ENCODE peak calls at places on chromosomes 4 and X, in four cellular contexts. F is HCT116, B is upper lobe of left lung, Z is ovary. L is an unnamed sample.
A peak's percentile ranks its signal among the peaks of the same experiment; 100 is the strongest.

GRCh38 chrX:42485621-42486020 is 292.3 kb downstream of the PPP1R2C start:
- DNase-seq in F (peak; percentile 4), B (no peak), Z (no peak), L (no peak)

GRCh38 chr4:38241541-38241940 is 281.3 kb downstream of the PTTG2 start:
- DNase-seq in B (no peak), F (no peak), Z (no peak), L (no peak)

GRCh38 chr4:47623916-47624554 is 139.0 kb downstream of the ATP10D start:
- DNase-seq in B (no peak), F (no peak), Z (no peak), L (no peak)

GRCh38 chr4:3174371-3175338 is 74.3 kb upstream of the MSANTD1 start:
- DNase-seq in F (no peak), B (no peak), Z (no peak), L (no peak)

GRCh38 chr4:84948056-84948455 is 18.4 kb downstream of the WDFY3 start:
- DNase-seq in Z (no peak), B (no peak), F (no peak), L (no peak)

GRCh38 chr4:183610033-183610432 is 49.0 kb downstream of the RWDD4 start:
- DNase-seq in F (no peak), B (no peak), Z (peak; percentile 57), L (no peak)

GRCh38 chr4:51965862-51966261 is 54.3 kb downstream of the LRRC66 start:
- DNase-seq in Z (no peak), B (no peak), F (no peak), L (no peak)

GRCh38 chr4:184506527-184507121 is 32.3 kb upstream of the IRF2 start:
- DNase-seq in B (no peak), Z (no peak), F (no peak), L (peak; percentile 52)

GRCh38 chrX:39725928-39726619 is 371.7 kb downstream of the BCOR start:
- DNase-seq in Z (peak; percentile 31), F (no peak), B (no peak), L (no peak)

GRCh38 chr4:78779280-78779679 is 3.1 kb downstream of the BMP2K start:
- DNase-seq in Z (no peak), B (no peak), F (no peak), L (no peak)

GRCh38 chr4:3442959-3443749 is 1.4 kb downstream of the HGFAC start:
- DNase-seq in B (peak; percentile 93), F (no peak), Z (peak; percentile 54), L (peak; percentile 99)

GRCh38 chr4:141905751-141906150 is 269.4 kb downstream of the IL15 start:
- DNase-seq in F (no peak), B (no peak), Z (no peak), L (no peak)

GRCh38 chr4:151624606-151625565 is 135.9 kb downstream of the GATB start:
- DNase-seq in B (peak; percentile 2), Z (peak; percentile 50), F (no peak), L (no peak)

GRCh38 chr4:126318376-126318775 is 1003.6 kb downstream of the FAT4 start:
- DNase-seq in F (no peak), Z (no peak), B (no peak), L (no peak)

DNA sequence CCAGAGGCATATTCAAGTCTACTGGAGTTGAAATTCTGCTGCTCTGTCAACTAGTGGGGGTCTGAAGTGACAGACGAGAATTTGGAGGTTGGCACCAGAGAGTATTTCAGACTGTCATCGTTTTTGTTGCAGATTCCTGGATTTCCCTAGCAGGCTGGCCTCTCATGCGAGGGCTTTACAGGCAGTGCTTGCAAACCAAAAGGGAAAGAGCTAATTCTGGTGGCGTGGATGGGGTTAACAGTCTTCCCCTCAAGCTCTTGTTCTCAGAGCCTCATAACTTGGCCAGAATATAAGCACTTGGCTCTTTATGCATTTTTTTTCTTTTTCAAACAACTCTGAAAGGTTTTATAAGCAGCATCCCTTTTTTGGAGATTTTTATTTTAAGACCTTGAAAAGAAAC is at the start of gene SPARCL1:
- DNase-seq in Z (peak; percentile 44), F (no peak), B (no peak), L (no peak)
- TF ChIP-seq POLR2A in Z (no peak), F (no peak), B (no peak), L (no peak)

GRCh38 chrX:100650841-100651240 is 6.8 kb downstream of the SRPX2 start:
- DNase-seq in F (no peak), Z (no peak), B (no peak), L (no peak)

GRCh38 chrX:100647739-100648138 is 3.7 kb downstream of the SRPX2 start:
- DNase-seq in B (no peak), F (no peak), Z (no peak), L (no peak)

GRCh38 chrX:100652266-100652665 is 8.3 kb downstream of the SRPX2 start:
- DNase-seq in F (no peak), B (no peak), Z (no peak), L (no peak)

GRCh38 chrX:100648601-100649417 is 4.8 kb downstream of the SRPX2 start:
- DNase-seq in Z (no peak), F (no peak), B (no peak), L (no peak)

GRCh38 chrX:100649550-100650356 is 5.8 kb downstream of the SRPX2 start:
- DNase-seq in F (no peak), B (no peak), Z (peak; percentile 83), L (no peak)
- TF ChIP-seq POLR2A in F (no peak), B (no peak), Z (no peak), L (no peak)

DNA sequence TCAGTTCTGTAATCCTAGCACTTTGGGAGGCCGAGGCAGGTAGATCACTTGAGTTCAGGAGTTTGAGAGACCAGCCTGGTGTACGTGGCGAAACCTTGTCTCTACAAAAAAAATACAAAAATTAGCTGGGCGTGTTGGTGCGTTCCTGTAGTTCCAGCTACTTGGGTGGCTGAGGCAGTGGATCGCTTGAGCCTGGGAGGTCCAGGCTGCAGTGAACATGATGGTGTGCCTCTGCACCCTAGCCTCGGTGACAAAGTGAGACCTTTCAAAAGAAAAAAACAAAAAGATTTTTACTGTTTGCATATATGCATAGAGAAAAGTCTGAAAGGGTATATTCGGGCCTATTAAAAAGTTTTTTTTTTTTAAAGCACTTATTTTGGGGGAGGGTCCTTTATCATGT is 76.1 kb downstream of the KDM6A start:
- DNase-seq in Z (no peak), B (no peak), F (no peak), L (no peak)
- TF ChIP-seq POLR2A in Z (no peak), B (no peak), F (no peak), L (no peak)

GRCh38 chr4:23135792-23136645 is 443.3 kb downstream of the GBA3 start:
- DNase-seq in F (peak; percentile 12), B (no peak), Z (no peak), L (no peak)
- TF ChIP-seq POLR2A in F (no peak), B (no peak), Z (no peak), L (no peak)